ENCODE peak calls at places on chromosomes 13 and 19, in ten cellular contexts. I is psoas muscle; Z is activated CD8-positive, alpha-beta T cell treated with anti-CD3 and anti-CD28 coated beads for 36 hours; T is astrocyte of the cerebellum; R is mucosa of descending colon; A is CD8-positive, alpha-beta T cell; C is mesothelial cell of epicardium; H is left ventricle myocardium inferior; K is activated B cell treated with CpG ODN at 0.5 μM for 24 hours; M is HL-60. N is an unnamed sample.

GRCh38 chr13:33260168-33261098 is 25.1 kb downstream of the STARD13 start:
- DNase-seq in R (no peak), I (no peak), A (no peak), C (no peak), M (no peak), K (no peak), H (no peak), T (no peak), Z (no peak), N (no peak)

GRCh38 chr19:49333426-49334288 is 1.5 kb upstream of the CD37 start:
- DNase-seq in Z (peak; percentile 79), H (no peak), T (no peak), A (peak; percentile 80), R (peak; percentile 90), C (no peak), I (no peak), K (peak; percentile 81), M (peak; percentile 56), N (no peak)

GRCh38 chr13:23656637-23657036 is 86.4 kb downstream of the TNFRSF19 start:
- DNase-seq in Z (no peak), M (peak; percentile 41), R (no peak), C (no peak), I (no peak), H (no peak), K (no peak), T (no peak), A (no peak), N (no peak)

GRCh38 chr19:46944918-46945628 is 74.6 kb upstream of the NPAS1 start:
- DNase-seq in A (no peak), C (peak; percentile 23), H (peak; percentile 77), M (no peak), Z (no peak), I (peak; percentile 74), T (no peak), K (no peak), R (peak; percentile 59), N (no peak)

GRCh38 chr13:113942591-113943103 is 31.2 kb downstream of the C13orf46 start:
- DNase-seq in K (no peak), Z (no peak), H (no peak), A (no peak), M (no peak), R (no peak), I (no peak), C (no peak), T (no peak), N (no peak)

GRCh38 chr13:46354143-46355087 is 32.6 kb downstream of the RUBCNL start:
- DNase-seq in M (peak; percentile 79), I (no peak), Z (peak; percentile 52), A (no peak), R (no peak), C (no peak), H (no peak), K (no peak), T (peak; percentile 94), N (no peak)

GRCh38 chr13:29908917-29909755 is 58.7 kb upstream of the UBL3 start:
- DNase-seq in I (no peak), A (no peak), M (no peak), H (no peak), R (no peak), C (no peak), T (no peak), K (no peak), Z (no peak), N (no peak)

GRCh38 chr13:42553098-42554046 is 20.6 kb upstream of the TNFSF11 start:
- DNase-seq in I (no peak), Z (no peak), T (peak; percentile 34), A (no peak), H (no peak), K (no peak), M (no peak), C (no peak), R (no peak), N (no peak)

GRCh38 chr19:35360880-35361420 is 2.7 kb downstream of the FFAR3 start:
- DNase-seq in K (no peak), T (no peak), Z (no peak), I (no peak), M (no peak), H (no peak), R (no peak), C (no peak), A (no peak), N (no peak)

GRCh38 chr13:24693862-24694471 is 13.8 kb downstream of the ATP12A start:
- DNase-seq in I (no peak), A (peak; percentile 28), K (no peak), C (no peak), H (no peak), M (peak; percentile 59), T (no peak), R (no peak), Z (peak; percentile 64), N (peak; percentile 24)

GRCh38 chr19:36420961-36421748 is 2.7 kb upstream of the ZFP82 start:
- DNase-seq in K (no peak), I (peak; percentile 18), A (no peak), M (no peak), R (no peak), C (no peak), Z (no peak), H (peak; percentile 23), T (no peak), N (peak; percentile 10)

GRCh38 chr13:93872376-93872775 is 607.1 kb downstream of the DCT start:
- DNase-seq in Z (no peak), M (no peak), K (no peak), C (no peak), T (no peak), H (no peak), R (no peak), A (no peak), I (no peak), N (no peak)

GRCh38 chr13:24613128-24613527 is 67.1 kb upstream of the ATP12A start:
- DNase-seq in H (no peak), C (no peak), Z (no peak), I (no peak), A (no peak), R (no peak), T (no peak), K (no peak), M (no peak), N (no peak)

GRCh38 chr13:95684463-95684862 is 7.5 kb downstream of the DNAJC3 start:
- DNase-seq in Z (no peak), R (no peak), A (no peak), H (no peak), T (no peak), C (no peak), M (no peak), I (no peak), K (no peak), N (no peak)

GRCh38 chr13:28022848-28023518 is 34.5 kb upstream of the URAD start:
- DNase-seq in Z (no peak), A (no peak), M (no peak), R (no peak), T (no peak), C (no peak), K (no peak), I (no peak), H (no peak), N (no peak)

GRCh38 chr19:39544201-39544903 is 4.4 kb upstream of the EID2 start:
- DNase-seq in C (no peak), H (no peak), M (no peak), A (no peak), R (no peak), K (no peak), Z (peak; percentile 24), T (no peak), I (no peak), N (no peak)

GRCh38 chr13:48216204-48216711 is 16.7 kb upstream of the ITM2B start:
- DNase-seq in H (no peak), Z (no peak), A (no peak), M (no peak), R (no peak), K (no peak), I (no peak), C (no peak), T (no peak), N (no peak)

GRCh38 chr13:25295228-25295627 is 6.2 kb upstream of the NUP58 start:
- DNase-seq in H (no peak), R (no peak), K (no peak), C (no peak), T (no peak), Z (no peak), M (no peak), A (no peak), I (no peak), N (no peak)

GRCh38 chr13:106310450-106310849 is 225.0 kb downstream of the EFNB2 start:
- DNase-seq in T (no peak), R (no peak), A (no peak), I (no peak), Z (no peak), C (no peak), M (no peak), K (no peak), H (no peak), N (no peak)

GRCh38 chr13:85503797-85504196 is 295.4 kb downstream of the SLITRK6 start:
- DNase-seq in K (no peak), I (no peak), Z (no peak), R (no peak), T (peak; percentile 11), C (no peak), A (no peak), H (no peak), M (no peak), N (no peak)

GRCh38 chr13:28717170-28717569 is 1.6 kb downstream of the SLC46A3 start:
- DNase-seq in M (no peak), C (no peak), I (no peak), H (no peak), Z (no peak), A (no peak), K (no peak), T (no peak), R (no peak), N (no peak)

GRCh38 chr13:74015137-74015536 is 119.1 kb downstream of the KLF12 start:
- DNase-seq in M (no peak), K (no peak), H (no peak), I (no peak), C (no peak), T (no peak), A (no peak), Z (no peak), R (no peak), N (no peak)
- TF ChIP-seq CTCF in M (no peak), K (no peak), H (peak; percentile 25), I (no peak), C (peak; percentile 31), T (peak; percentile 11), A (peak; percentile 44), Z (peak; percentile 57), R (no peak), N (peak; percentile 43)

GRCh38 chr19:56155124-56155687 is 14.1 kb downstream of the ZNF444 start:
- DNase-seq in C (no peak), H (no peak), K (no peak), T (no peak), M (no peak), Z (peak; percentile 10), A (no peak), I (no peak), R (no peak), N (no peak)
- TF ChIP-seq CTCF in C (peak; percentile 20), H (peak; percentile 58), K (no peak), T (peak; percentile 34), M (peak; percentile 6), Z (peak; percentile 30), A (peak; percentile 13), I (peak; percentile 43), R (no peak), N (peak; percentile 45)

GRCh38 chr19:5534787-5535586 is 32.8 kb downstream of the TINCR start:
- DNase-seq in A (no peak), I (no peak), R (no peak), Z (peak; percentile 27), H (no peak), K (no peak), T (no peak), M (no peak), C (no peak), N (no peak)
- TF ChIP-seq CTCF in A (peak; percentile 27), I (no peak), R (no peak), Z (peak; percentile 62), H (peak; percentile 24), K (no peak), T (peak; percentile 43), M (peak; percentile 11), C (no peak), N (peak; percentile 49)

GRCh38 chr19:16025108-16026101 is 50.9 kb upstream of the TPM4 start:
- DNase-seq in T (no peak), C (no peak), I (no peak), H (no peak), M (no peak), R (no peak), A (no peak), K (no peak), Z (peak; percentile 9), N (no peak)
- TF ChIP-seq CTCF in T (peak; percentile 48), C (no peak), I (no peak), H (peak; percentile 39), M (peak; percentile 38), R (no peak), A (no peak), K (no peak), Z (no peak), N (peak; percentile 17)